ENCODE peak calls at places on chromosomes 11 and 22, in nine cellular contexts. E is type B pancreatic cell, K is spleen, C is lower lobe of right lung, H is choroid plexus epithelial cell, Z is GM10248, L is body of pancreas, W is AG04449, P is MCF 10A. R is an unnamed sample.

GRCh38 chr22:43377486-43377995 is 34.3 kb upstream of the MPPED1 start:
- DNase-seq in L (peak), K (no peak), H (no peak), E (no peak), P (no peak), W (no peak), C (peak), Z (no peak), R (peak)

GRCh38 chr11:47889714-47890441 is 41.7 kb upstream of the NUP160 start:
- DNase-seq in Z (no peak), H (no peak), P (no peak), E (no peak), W (no peak), L (no peak), K (no peak), C (no peak), R (no peak)

GRCh38 chr11:8101421-8101820 is 20.4 kb downstream of the TUB start:
- DNase-seq in Z (no peak), L (no peak), C (no peak), E (peak), W (no peak), P (no peak), K (peak), H (no peak), R (no peak)

GRCh38 chr11:2440646-2441045 is 3.7 kb downstream of the TRPM5 start:
- DNase-seq in Z (no peak), K (peak), C (peak), H (no peak), L (no peak), E (no peak), P (no peak), W (no peak), R (no peak)

GRCh38 chr22:40006641-40007040 is 11.9 kb downstream of the FAM83F start:
- DNase-seq in C (no peak), K (peak), W (no peak), L (no peak), H (no peak), P (no peak), E (no peak), Z (no peak), R (no peak)

GRCh38 chr11:116607027-116607426 is 165.8 kb downstream of the BUD13 start:
- DNase-seq in Z (no peak), W (no peak), L (no peak), E (peak), H (no peak), K (no peak), P (no peak), C (no peak), R (no peak)

GRCh38 chr11:115496892-115497291 is 7.3 kb downstream of the CADM1 start:
- DNase-seq in C (no peak), P (no peak), W (no peak), E (no peak), Z (no peak), L (no peak), K (no peak), H (no peak), R (no peak)

GRCh38 chr11:72727521-72727920 is 24.7 kb downstream of the ARAP1 start:
- DNase-seq in W (no peak), Z (no peak), H (no peak), P (no peak), L (no peak), C (peak), E (no peak), K (no peak), R (no peak)

GRCh38 chr11:17457361-17458104 is 19.1 kb downstream of the ABCC8 start:
- DNase-seq in E (no peak), P (no peak), W (no peak), L (no peak), K (no peak), H (no peak), Z (no peak), C (no peak), R (no peak)

GRCh38 chr22:22687638-22688500 is 43.5 kb downstream of the GGTLC2 start:
- DNase-seq in K (no peak), E (no peak), C (no peak), Z (peak), H (peak), W (peak), P (peak), L (peak), R (peak)

GRCh38 chr22:35352214-35353111 is 28.4 kb upstream of the HMOX1 start:
- DNase-seq in W (no peak), P (no peak), L (peak), H (no peak), K (peak), C (peak), Z (peak), E (no peak), R (peak)
- TF ChIP-seq CTCF in W (peak), P (no peak), L (no peak), H (no peak), K (peak), C (peak), Z (peak), E (peak), R (peak)

DNA sequence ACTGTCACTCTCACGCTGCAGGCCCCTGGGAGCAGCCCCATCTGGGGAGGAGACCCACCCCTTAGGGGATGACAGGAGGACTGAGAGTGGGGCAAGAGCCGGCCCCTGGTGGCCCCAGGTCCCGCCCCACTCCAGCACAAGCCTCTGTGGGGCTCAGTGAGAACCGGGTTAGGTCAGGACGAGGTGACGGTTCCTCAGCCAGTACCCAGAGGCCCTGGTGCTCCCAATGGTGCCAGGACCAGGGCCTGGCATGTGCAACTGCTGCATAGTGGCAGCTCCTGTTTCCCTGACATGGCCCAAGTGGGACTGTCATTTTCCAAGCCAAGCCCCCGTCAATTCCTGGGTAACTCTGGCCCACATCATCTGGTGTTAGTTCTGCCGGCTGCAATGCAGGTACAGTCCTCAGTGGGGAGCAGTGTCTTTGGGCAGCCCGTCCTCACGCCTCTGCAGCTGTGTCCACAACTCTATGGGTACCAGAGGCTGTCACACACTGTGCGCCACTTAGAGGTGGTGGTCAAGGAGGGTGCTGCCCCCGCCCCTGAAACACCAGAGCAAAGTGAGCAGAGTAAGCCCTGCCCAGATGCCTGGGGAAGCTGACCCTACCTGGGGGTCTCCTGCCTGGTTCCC is 15.9 kb downstream of the CHID1 start:
- DNase-seq in L (no peak), E (no peak), K (no peak), Z (no peak), H (no peak), P (no peak), C (no peak), W (no peak), R (no peak)
- TF ChIP-seq CTCF in L (no peak), E (no peak), K (no peak), Z (no peak), H (peak), P (no peak), C (no peak), W (no peak), R (no peak)

GRCh38 chr11:70825893-70826540 is 426.4 kb downstream of the SHANK2 start:
- DNase-seq in E (no peak), Z (no peak), C (no peak), K (no peak), W (no peak), H (no peak), P (no peak), L (peak), R (no peak)

GRCh38 chr11:70826950-70827349 is 425.4 kb downstream of the SHANK2 start:
- DNase-seq in C (no peak), P (no peak), W (no peak), H (no peak), E (no peak), L (no peak), Z (no peak), K (no peak), R (no peak)

GRCh38 chr11:70828498-70829159 is 423.7 kb downstream of the SHANK2 start:
- DNase-seq in P (no peak), W (no peak), C (no peak), L (no peak), Z (no peak), E (no peak), K (no peak), H (no peak), R (no peak)

GRCh38 chr11:70826541-70826943 is 425.8 kb downstream of the SHANK2 start:
- DNase-seq in W (no peak), H (no peak), C (no peak), L (peak), Z (no peak), E (no peak), K (no peak), P (no peak), R (no peak)

DNA sequence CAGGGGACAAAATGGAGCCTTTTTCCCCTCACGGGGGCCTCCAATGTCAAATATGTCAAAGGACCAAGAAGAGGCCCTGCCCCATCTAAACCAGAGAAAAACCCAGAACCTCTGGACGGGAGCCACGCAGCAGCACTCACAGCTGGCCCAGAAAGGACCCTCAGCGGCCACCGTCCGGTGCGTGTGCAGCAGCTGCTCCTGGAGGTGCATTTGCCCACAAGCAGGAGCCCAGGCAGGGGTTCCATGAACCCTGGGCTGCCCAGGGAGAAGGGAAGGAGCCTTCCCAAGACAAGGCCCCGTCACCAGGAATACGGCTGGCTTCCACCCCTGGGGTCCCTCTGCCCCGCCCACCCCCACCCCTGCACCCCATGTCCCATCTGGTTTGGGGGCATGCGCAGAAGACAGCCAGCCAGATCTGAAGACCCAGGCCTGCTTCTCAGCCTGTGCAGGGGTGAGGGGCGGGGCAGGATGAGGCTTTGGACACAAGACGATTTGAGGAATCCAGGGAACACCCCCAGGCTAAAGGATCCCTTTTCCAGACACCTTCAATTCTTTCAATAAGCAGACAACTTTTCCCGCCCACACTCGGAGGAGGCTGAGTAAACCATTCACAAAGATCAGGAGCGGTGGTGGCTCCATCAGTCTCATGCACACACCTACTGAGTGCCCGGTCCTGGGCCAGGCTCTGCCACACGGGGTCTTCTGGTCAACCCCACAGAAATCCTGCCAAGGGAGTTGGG is 423.0 kb downstream of the SHANK2 start:
- DNase-seq in C (no peak), W (no peak), K (no peak), Z (no peak), P (no peak), L (no peak), E (no peak), H (no peak), R (no peak)
- TF ChIP-seq CTCF in C (no peak), W (no peak), K (no peak), Z (no peak), P (no peak), L (no peak), E (no peak), H (no peak), R (no peak)

DNA sequence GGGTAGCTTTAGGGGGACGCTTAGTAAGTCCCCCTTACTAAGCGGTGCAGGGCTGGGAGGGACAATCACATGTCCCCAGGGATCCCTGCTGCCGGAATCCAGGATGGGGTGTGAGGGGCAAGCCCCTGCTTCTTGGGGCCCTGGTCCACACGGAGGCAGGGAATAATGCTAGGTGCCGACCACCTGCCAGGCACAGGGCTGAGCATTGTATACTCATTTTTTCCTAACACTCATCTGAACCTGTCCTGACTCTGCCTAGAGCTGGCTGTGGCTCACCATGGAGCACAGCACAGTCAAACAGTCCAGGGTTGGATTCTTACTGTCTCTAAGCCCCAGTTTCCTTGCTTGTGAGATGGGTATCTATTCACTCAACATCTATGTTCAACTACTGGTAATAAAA is 1.4 kb upstream of the LTBP3 start:
- DNase-seq in L (no peak), H (peak), W (no peak), E (no peak), C (no peak), K (no peak), Z (no peak), P (no peak), R (no peak)
- TF ChIP-seq CTCF in L (no peak), H (no peak), W (no peak), E (no peak), C (no peak), K (no peak), Z (no peak), P (no peak), R (no peak)

GRCh38 chr11:31645747-31646146 is 136.2 kb downstream of the ELP4 start:
- DNase-seq in Z (no peak), E (no peak), L (no peak), H (peak), W (peak), K (no peak), C (no peak), P (peak), R (no peak)

GRCh38 chr11:31640611-31641010 is 131.0 kb downstream of the ELP4 start:
- DNase-seq in L (peak), C (no peak), P (no peak), K (no peak), Z (no peak), W (no peak), E (no peak), H (no peak), R (no peak)

GRCh38 chr11:31643831-31644230 is 134.3 kb downstream of the ELP4 start:
- DNase-seq in L (no peak), K (no peak), C (no peak), Z (no peak), P (peak), H (peak), W (no peak), E (no peak), R (no peak)

GRCh38 chr11:31636983-31637382 is 127.4 kb downstream of the ELP4 start:
- DNase-seq in P (no peak), K (no peak), H (no peak), L (peak), E (no peak), C (no peak), Z (no peak), W (no peak), R (no peak)

GRCh38 chr11:31641477-31642062 is 132.0 kb downstream of the ELP4 start:
- DNase-seq in C (no peak), Z (no peak), K (no peak), H (peak), L (peak), E (no peak), P (peak), W (no peak), R (peak)
- TF ChIP-seq CTCF in C (peak), Z (peak), K (no peak), H (peak), L (peak), E (peak), P (peak), W (peak), R (peak)